ENCODE peak calls at places on chromosomes 13 and 19, in ten cellular contexts. B, J, Y, X, Q, I, C, M, W and S are unnamed samples.

GRCh38 chr13:23654111-23655110 is 84.2 kb downstream of the TNFRSF19 start:
- DNase-seq in B (no peak), J (peak), Y (no peak), X (no peak), Q (peak), I (peak), C (no peak), M (peak), W (no peak), S (peak)

GRCh38 chr19:39199025-39199424 is 2.3 kb downstream of the NCCRP1 start:
- DNase-seq in B (peak), J (peak), Y (no peak), X (no peak), Q (peak), I (peak), C (no peak), M (peak), W (no peak), S (no peak)

GRCh38 chr13:34391071-34391470 is 551.0 kb upstream of the NBEA start:
- DNase-seq in B (no peak), J (peak), Y (no peak), X (no peak), Q (no peak), I (peak), C (no peak), M (peak), W (no peak), S (peak)

GRCh38 chr19:41265376-41266153 is 1.4 kb downstream of the HNRNPUL1 start:
- DNase-seq in B (peak), J (peak), Y (peak), X (peak), Q (no peak), I (peak), C (no peak), M (no peak), W (no peak), S (peak)

GRCh38 chr19:15469513-15470297 is 5.4 kb upstream of the RASAL3 start:
- DNase-seq in B (no peak), J (no peak), Y (peak), X (no peak), Q (no peak), I (no peak), C (peak), M (no peak), W (peak), S (no peak)

GRCh38 chr13:97856001-97856675 is 97.3 kb upstream of the IPO5 start:
- DNase-seq in B (peak), J (peak), Y (peak), X (no peak), Q (peak), I (peak), C (no peak), M (no peak), W (no peak), S (no peak)

GRCh38 chr13:30157616-30157993 is 149.7 kb downstream of the KATNAL1 start:
- DNase-seq in B (no peak), J (no peak), Y (no peak), X (no peak), Q (no peak), I (no peak), C (no peak), M (no peak), W (no peak), S (no peak)

GRCh38 chr19:51127755-51128154 is 3.0 kb downstream of the SIGLEC9 start:
- DNase-seq in B (no peak), J (no peak), Y (no peak), X (no peak), Q (peak), I (peak), C (no peak), M (no peak), W (no peak), S (no peak)

GRCh38 chr19:33828266-33829075 is 31.8 kb downstream of the KCTD15 start:
- DNase-seq in B (no peak), J (no peak), Y (no peak), X (peak), Q (no peak), I (no peak), C (no peak), M (no peak), W (no peak), S (no peak)

GRCh38 chr19:34172661-34173144 is 399 bp downstream of the LSM14A start:
- DNase-seq in B (no peak), J (no peak), Y (no peak), X (peak), Q (peak), I (no peak), C (no peak), M (no peak), W (peak), S (peak)

GRCh38 chr13:59745395-59745788 is 418.3 kb downstream of the DIAPH3 start:
- DNase-seq in B (no peak), J (peak), Y (no peak), X (no peak), Q (no peak), I (peak), C (no peak), M (peak), W (no peak), S (no peak)

GRCh38 chr19:41248895-41249294 is 15.3 kb upstream of the HNRNPUL1 start:
- DNase-seq in B (no peak), J (no peak), Y (peak), X (no peak), Q (no peak), I (no peak), C (no peak), M (no peak), W (no peak), S (no peak)

GRCh38 chr13:113969973-113970611 is 3.8 kb downstream of the C13orf46 start:
- DNase-seq in B (peak), J (no peak), Y (no peak), X (no peak), Q (peak), I (no peak), C (no peak), M (no peak), W (peak), S (no peak)

GRCh38 chr13:22793598-22794134 is 387.1 kb upstream of the SGCG start:
- DNase-seq in B (no peak), J (peak), Y (peak), X (no peak), Q (no peak), I (no peak), C (no peak), M (peak), W (no peak), S (no peak)

GRCh38 chr13:98549006-98549727 is 27.7 kb downstream of the STK24 start:
- DNase-seq in B (no peak), J (peak), Y (no peak), X (no peak), Q (no peak), I (peak), C (no peak), M (no peak), W (no peak), S (no peak)

GRCh38 chr19:6219592-6220290 is 60.0 kb downstream of the MLLT1 start:
- DNase-seq in B (no peak), J (no peak), Y (no peak), X (no peak), Q (no peak), I (no peak), C (no peak), M (no peak), W (peak), S (no peak)

GRCh38 chr19:18439025-18439909 is 1.3 kb upstream of the ISYNA1 start:
- DNase-seq in B (peak), J (peak), Y (peak), X (no peak), Q (no peak), I (peak), C (no peak), M (no peak), W (no peak), S (no peak)

GRCh38 chr13:34357435-34358232 is 539.7 kb downstream of the RFC3 start:
- DNase-seq in B (no peak), J (peak), Y (peak), X (no peak), Q (no peak), I (peak), C (no peak), M (no peak), W (no peak), S (peak)

GRCh38 chr19:55563261-55563690 is 17.4 kb downstream of the ZNF579 start:
- DNase-seq in B (peak), J (peak), Y (no peak), X (no peak), Q (peak), I (peak), C (no peak), M (no peak), W (no peak), S (no peak)

GRCh38 chr19:3398114-3398899 is 31.9 kb downstream of the NFIC start:
- DNase-seq in B (peak), J (no peak), Y (peak), X (no peak), Q (peak), I (peak), C (no peak), M (no peak), W (peak), S (no peak)

GRCh38 chr19:33396701-33397535 is 23.4 kb downstream of the CEBPG start:
- DNase-seq in B (no peak), J (no peak), Y (peak), X (no peak), Q (peak), I (no peak), C (no peak), M (no peak), W (peak), S (no peak)

GRCh38 chr13:25778302-25778701 is 273.5 kb downstream of the SHISA2 start:
- DNase-seq in B (no peak), J (no peak), Y (no peak), X (no peak), Q (no peak), I (no peak), C (no peak), M (no peak), W (no peak), S (no peak)

GRCh38 chr13:111187879-111188643 is 73.0 kb downstream of the ARHGEF7 start:
- DNase-seq in B (no peak), J (peak), Y (no peak), X (no peak), Q (no peak), I (no peak), C (no peak), M (no peak), W (no peak), S (peak)

GRCh38 chr13:113763254-113763653 is 4.2 kb downstream of the TMEM255B start:
- DNase-seq in B (no peak), J (no peak), Y (no peak), X (no peak), Q (no peak), I (no peak), C (no peak), M (no peak), W (no peak), S (no peak)

GRCh38 chr13:101127741-101128353 is 288.5 kb downstream of the NALCN start:
- DNase-seq in B (peak), J (peak), Y (peak), X (no peak), Q (no peak), I (peak), C (no peak), M (no peak), W (no peak), S (peak)

GRCh38 chr19:52653161-52653560 is 15.0 kb upstream of the ZNF83 start:
- DNase-seq in B (no peak), J (no peak), Y (no peak), X (no peak), Q (no peak), I (no peak), C (no peak), M (no peak), W (no peak), S (no peak)

GRCh38 chr19:12112701-12113100 is 27.4 kb downstream of the ZNF20 start:
- DNase-seq in B (no peak), J (no peak), Y (no peak), X (no peak), Q (no peak), I (no peak), C (no peak), M (no peak), W (no peak), S (no peak)

GRCh38 chr13:75263741-75264407 is 218.1 kb downstream of the TBC1D4 start:
- DNase-seq in B (no peak), J (peak), Y (no peak), X (no peak), Q (no peak), I (peak), C (no peak), M (no peak), W (no peak), S (no peak)

DNA sequence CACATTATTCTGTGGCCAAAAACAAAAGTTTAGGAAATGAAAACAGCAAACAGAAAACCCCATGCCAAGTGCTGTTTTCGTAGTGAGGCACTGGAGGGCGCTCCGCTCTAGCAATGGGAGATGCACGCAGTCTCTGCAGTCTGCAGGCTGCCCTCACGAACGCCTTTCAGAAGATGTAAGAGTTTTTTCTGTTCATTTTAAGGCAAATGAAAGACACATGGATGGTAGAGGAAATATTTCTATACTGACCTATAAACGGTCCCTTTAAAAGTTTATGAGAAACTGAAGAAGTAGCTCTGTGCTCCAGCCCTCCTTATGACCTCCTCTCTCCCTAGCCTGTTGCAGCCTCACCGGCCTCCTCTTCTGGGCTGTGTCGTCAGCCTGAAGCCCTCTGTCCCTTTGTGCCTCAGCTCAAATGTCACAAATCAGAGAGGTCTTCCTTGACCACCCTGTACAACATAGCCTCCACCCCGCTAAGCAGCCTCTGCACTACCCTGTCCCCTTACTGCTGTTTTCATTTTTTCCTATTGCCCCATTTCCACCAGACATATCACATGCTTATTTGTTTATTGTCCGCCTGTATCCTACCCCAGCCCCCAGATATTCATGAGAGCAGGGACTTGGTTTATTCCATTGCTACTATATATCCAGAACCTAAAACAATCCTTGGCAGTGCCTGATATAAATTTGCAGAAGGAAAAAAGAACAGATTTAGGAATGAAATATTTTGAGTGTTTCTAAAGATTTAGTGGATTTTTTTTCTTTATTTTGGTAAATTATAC is 116.4 kb downstream of the TM9SF2 start:
- DNase-seq in B (no peak), J (peak), Y (peak), X (peak), Q (no peak), I (peak), C (peak), M (no peak), W (no peak), S (no peak)
- TF ChIP-seq CTCF in B (no peak), J (peak), Y (peak), X (peak), Q (peak), I (peak), C (peak), M (peak), W (no peak), S (no peak)

DNA sequence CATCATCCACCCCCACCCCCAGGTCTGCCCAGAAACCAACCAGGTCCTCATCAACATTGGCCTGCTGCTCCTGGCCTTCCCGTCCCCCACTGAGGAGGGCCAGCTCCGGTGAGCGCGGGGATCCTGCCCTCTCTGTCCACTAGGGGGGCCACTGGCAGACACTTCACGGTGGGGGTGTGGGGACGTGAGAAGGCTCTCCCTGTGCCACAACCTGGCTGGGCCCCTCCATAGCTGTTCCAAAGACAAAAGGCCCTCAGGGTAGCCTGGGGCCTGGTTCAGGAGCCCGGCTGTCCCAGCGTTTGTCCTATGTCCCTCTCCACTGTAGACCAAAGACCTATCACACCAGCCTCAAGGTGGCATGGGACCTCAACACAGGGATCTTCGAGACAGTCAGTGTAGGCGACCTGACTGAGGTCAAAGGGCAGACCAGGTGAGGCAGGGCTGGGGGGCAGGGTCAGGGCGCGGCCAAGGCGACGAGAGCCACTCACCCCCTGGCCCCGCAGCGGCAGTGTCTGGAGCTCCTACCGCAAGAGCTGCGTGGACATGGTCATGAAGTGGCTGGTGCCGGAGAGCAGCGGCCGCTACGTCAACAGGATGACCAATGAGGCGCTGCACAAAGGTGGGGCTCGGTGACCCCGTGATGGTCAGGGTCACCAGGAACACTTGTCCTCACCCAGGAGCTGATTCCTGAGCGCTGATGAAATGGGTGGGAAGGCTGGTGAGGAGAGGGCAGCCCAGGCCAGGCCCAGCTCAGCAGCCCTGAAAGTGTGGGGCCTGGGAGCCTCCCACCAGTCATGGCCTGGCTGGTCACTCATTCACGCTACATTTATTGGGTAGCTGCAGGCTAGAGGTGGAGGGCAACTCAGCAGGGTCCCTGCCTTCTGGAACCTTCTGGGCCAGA is 7.9 kb downstream of the DCAF15 start:
- DNase-seq in B (no peak), J (no peak), Y (peak), X (no peak), Q (peak), I (no peak), C (peak), M (no peak), W (peak), S (no peak)
- TF ChIP-seq CTCF in B (no peak), J (peak), Y (peak), X (peak), Q (no peak), I (peak), C (peak), M (peak), W (peak), S (no peak)

GRCh38 chr19:35851213-35852028 is 883 bp downstream of the NPHS1 start:
- DNase-seq in B (peak), J (no peak), Y (peak), X (no peak), Q (no peak), I (no peak), C (peak), M (no peak), W (peak), S (no peak)
- TF ChIP-seq CTCF in B (peak), J (no peak), Y (peak), X (no peak), Q (no peak), I (no peak), C (peak), M (peak), W (no peak), S (no peak)

GRCh38 chr13:47258384-47258783 is 361.5 kb upstream of the HTR2A start:
- DNase-seq in B (no peak), J (no peak), Y (no peak), X (no peak), Q (no peak), I (peak), C (no peak), M (no peak), W (no peak), S (no peak)
- TF ChIP-seq CTCF in B (no peak), J (no peak), Y (no peak), X (no peak), Q (no peak), I (peak), C (no peak), M (no peak), W (no peak), S (no peak)